ENCODE peak calls at places on chromosome 12, in five cellular contexts. X is keratinocyte; O is lung; J is CD8-positive, alpha-beta T cell; U is heart left ventricle. B is an unnamed sample. For H3K9me3 and H3K36me3, the result is how much of the 10 kb centered on the place peaks cover.

GRCh38 chr12:113149361-113150150 is at the start of gene CFAP73:
- DNase-seq in X (no peak), O (peak), J (no peak), U (peak), B (peak)

GRCh38 chr12:93016752-93017350 is 87.8 kb upstream of the EEA1 start:
- DNase-seq in X (no peak), O (no peak), J (no peak), U (no peak), B (no peak)

GRCh38 chr12:106428379-106428778 is 70.8 kb downstream of the POLR3B start:
- DNase-seq in X (no peak), O (no peak), J (no peak), U (no peak), B (no peak)

GRCh38 chr12:3214508-3215365 is 137.6 kb downstream of the TSPAN9 start:
- DNase-seq in X (no peak), O (no peak), J (no peak), U (no peak), B (no peak)

GRCh38 chr12:62426095-62426488 is 40.5 kb upstream of the MON2 start:
- DNase-seq in X (no peak), O (no peak), J (no peak), U (no peak), B (no peak)

GRCh38 chr12:116027551-116027821 is 250.0 kb downstream of the MED13L start:
- DNase-seq in X (no peak), O (no peak), J (no peak), U (no peak), B (no peak)

GRCh38 chr12:5792350-5792749 is 152.7 kb downstream of the ANO2 start:
- DNase-seq in X (no peak), O (no peak), J (no peak), U (no peak), B (no peak)

GRCh38 chr12:28966049-28966778 is 182.9 kb upstream of the FAR2 start:
- DNase-seq in X (no peak), O (peak), J (no peak), U (peak), B (no peak)

GRCh38 chr12:108825205-108825950 is 32.0 kb downstream of the SSH1 start:
- DNase-seq in X (no peak), O (no peak), J (no peak), U (no peak), B (no peak)

GRCh38 chr12:110619534-110619953 is 5.6 kb downstream of the TCTN1 start:
- DNase-seq in X (no peak), O (no peak), J (no peak), U (no peak), B (no peak)

GRCh38 chr12:92108651-92109050 is 37.0 kb downstream of the BTG1 start:
- DNase-seq in X (no peak), O (no peak), J (no peak), U (no peak), B (peak)

GRCh38 chr12:82691513-82691912 is 4.8 kb downstream of the TMTC2 start:
- DNase-seq in X (no peak), O (no peak), J (no peak), U (no peak), B (no peak)

GRCh38 chr12:128783129-128783574 is 40.6 kb downstream of the SLC15A4 start:
- DNase-seq in X (no peak), O (no peak), J (no peak), U (no peak), B (peak)

GRCh38 chr12:126915309-126915708 is 1351.7 kb upstream of the TMEM132C start:
- DNase-seq in X (no peak), O (no peak), J (no peak), U (no peak), B (no peak)

GRCh38 chr12:92402415-92402814 is 256.8 kb upstream of the BTG1 start:
- DNase-seq in X (no peak), O (no peak), J (no peak), U (no peak), B (no peak)

GRCh38 chr12:52436000-52436827 is 2.0 kb upstream of the KRT75 start:
- DNase-seq in X (no peak), O (no peak), J (no peak), U (no peak), B (no peak)

GRCh38 chr12:74285773-74286172 is 251.9 kb upstream of the ATXN7L3B start:
- DNase-seq in X (peak), O (no peak), J (no peak), U (no peak), B (no peak)

GRCh38 chr12:34372003-34372402 is 349.7 kb downstream of the ALG10 start:
- DNase-seq in X (no peak), O (no peak), J (no peak), U (no peak), B (no peak)

GRCh38 chr12:34373926-34374325 is 351.6 kb downstream of the ALG10 start:
- DNase-seq in X (no peak), O (no peak), J (no peak), U (no peak), B (no peak)

GRCh38 chr12:34377243-34378035 is 355.1 kb downstream of the ALG10 start:
- DNase-seq in X (no peak), O (no peak), J (no peak), U (no peak), B (no peak)

GRCh38 chr12:34379142-34379541 is 356.8 kb downstream of the ALG10 start:
- DNase-seq in X (no peak), O (no peak), J (no peak), U (no peak), B (no peak)

DNA sequence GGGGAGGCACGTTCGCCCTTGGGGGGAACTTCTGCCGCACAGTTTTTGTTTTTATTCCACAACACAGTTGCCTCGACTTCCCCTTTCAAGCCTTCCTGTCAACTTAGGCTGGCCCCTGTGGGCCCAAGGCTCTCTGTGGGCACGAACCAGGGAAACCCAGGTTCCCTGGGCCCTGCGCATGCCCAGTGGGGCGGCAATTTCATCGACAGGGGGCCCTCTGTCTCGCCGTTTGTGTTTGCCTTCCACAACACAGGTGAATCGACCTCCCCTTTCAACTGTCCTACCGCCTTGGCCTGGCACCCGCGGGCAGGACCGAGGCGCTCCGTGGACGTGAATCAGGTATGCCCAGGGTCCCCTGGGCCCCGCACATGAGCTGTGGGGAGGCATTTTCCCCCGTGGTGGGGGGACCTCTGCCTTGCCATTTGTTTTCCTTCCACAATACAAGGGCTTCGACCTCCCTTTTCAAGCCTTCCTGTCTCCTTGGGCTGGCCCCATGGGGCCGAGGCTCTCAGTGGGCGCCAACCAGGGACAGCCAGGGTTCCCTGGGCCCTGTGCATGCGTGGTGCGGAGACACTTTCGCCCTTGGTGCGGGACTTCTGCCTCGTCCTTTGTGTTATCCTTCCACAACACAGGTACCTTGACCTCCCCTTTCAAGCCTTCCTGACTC is 354.0 kb downstream of the ALG10 start:
- DNase-seq in X (no peak), O (no peak), J (no peak), U (no peak), B (no peak)
- H3K9me3 ChIP-seq in X (under half), O (under half), J (under half), U (under half), B (under half)

GRCh38 chr12:105040476-105040875 is 43.8 kb downstream of the ALDH1L2 start:
- DNase-seq in X (no peak), O (no peak), J (no peak), U (no peak), B (no peak)

GRCh38 chr12:105036937-105037649 is 47.2 kb downstream of the ALDH1L2 start:
- DNase-seq in X (no peak), O (no peak), J (no peak), U (no peak), B (no peak)

GRCh38 chr12:105041186-105041585 is 43.1 kb downstream of the ALDH1L2 start:
- DNase-seq in X (no peak), O (no peak), J (no peak), U (no peak), B (no peak)
- H3K36me3 ChIP-seq in X (under half), O (under half), J (under half), U (under half), B (under half)

GRCh38 chr12:100186071-100186470 is 14.5 kb upstream of the ACTR6 start:
- DNase-seq in X (no peak), O (no peak), J (no peak), U (no peak), B (no peak)
- TF ChIP-seq CTCF in X (no peak), O (no peak), J (no peak), U (no peak), B (no peak)

GRCh38 chr12:34297790-34298164 is 275.5 kb downstream of the ALG10 start:
- DNase-seq in X (no peak), O (no peak), J (no peak), U (peak), B (no peak)

GRCh38 chr12:34297126-34297789 is 275.0 kb downstream of the ALG10 start:
- DNase-seq in X (no peak), O (no peak), J (no peak), U (peak), B (peak)

GRCh38 chr12:34298971-34299801 is 276.9 kb downstream of the ALG10 start:
- DNase-seq in X (no peak), O (no peak), J (no peak), U (peak), B (peak)

GRCh38 chr12:34299802-34300193 is 277.5 kb downstream of the ALG10 start:
- DNase-seq in X (no peak), O (no peak), J (no peak), U (no peak), B (peak)

DNA sequence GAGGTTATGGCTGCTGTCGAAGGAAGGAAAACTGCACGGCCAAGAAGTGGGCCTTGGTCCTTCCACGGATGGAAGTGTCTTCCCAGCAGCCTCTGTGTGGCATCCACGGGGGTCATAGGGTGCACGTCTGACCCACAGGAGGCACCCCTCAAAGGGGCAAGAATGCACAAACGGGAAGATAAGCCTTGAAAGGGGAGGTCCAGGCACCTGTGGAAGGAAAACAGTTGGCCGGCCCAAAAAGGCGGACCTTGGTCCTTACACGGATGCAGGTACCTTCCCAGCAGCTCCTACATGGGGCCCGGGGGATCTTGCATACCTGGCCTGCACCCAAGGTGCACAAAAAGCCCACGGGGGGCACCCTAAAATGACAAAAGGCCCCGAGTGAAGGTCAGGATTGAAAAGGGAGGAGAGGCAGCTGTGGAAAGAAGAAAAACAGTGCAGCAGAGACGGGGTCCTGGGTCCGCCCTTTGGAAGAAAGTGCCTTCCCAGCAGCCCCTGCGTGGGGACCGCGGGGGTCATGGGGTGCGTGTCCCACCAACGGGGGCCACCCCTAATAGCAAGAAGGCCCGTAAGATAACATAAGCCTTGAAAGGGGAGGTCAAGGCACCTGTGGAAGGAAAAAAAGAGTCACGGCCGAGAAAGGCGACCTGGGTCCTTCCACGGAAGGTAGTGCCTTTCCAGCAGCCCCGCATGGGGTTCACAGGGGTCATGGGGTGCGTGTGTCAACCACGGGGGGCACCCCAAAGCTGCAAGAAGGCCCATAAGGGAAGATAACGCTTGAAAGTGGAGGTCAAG is 276.1 kb downstream of the ALG10 start:
- DNase-seq in X (no peak), O (no peak), J (no peak), U (peak), B (peak)
- H3K9me3 ChIP-seq in X (under half), O (under half), J (under half), U (under half), B (under half)

GRCh38 chr12:49040364-49040855 is 20.2 kb downstream of the KMT2D start:
- DNase-seq in X (no peak), O (no peak), J (no peak), U (no peak), B (peak)
- H3K36me3 ChIP-seq in X (half or more), O (half or more), J (half or more), U (half or more), B (half or more)

GRCh38 chr12:69515394-69515793 is 45.2 kb downstream of the FRS2 start:
- DNase-seq in X (no peak), O (no peak), J (no peak), U (no peak), B (no peak)

GRCh38 chr12:69513297-69513696 is 43.1 kb downstream of the FRS2 start:
- DNase-seq in X (no peak), O (no peak), J (no peak), U (no peak), B (no peak)

GRCh38 chr12:69514111-69514510 is 43.9 kb downstream of the FRS2 start:
- DNase-seq in X (no peak), O (no peak), J (no peak), U (no peak), B (no peak)

GRCh38 chr12:69512820-69513219 is 42.6 kb downstream of the FRS2 start:
- DNase-seq in X (no peak), O (no peak), J (no peak), U (no peak), B (no peak)

GRCh38 chr12:69514845-69515244 is 44.7 kb downstream of the FRS2 start:
- DNase-seq in X (no peak), O (no peak), J (no peak), U (no peak), B (no peak)
- TF ChIP-seq CTCF in X (no peak), O (no peak), J (no peak), U (no peak), B (no peak)

GRCh38 chr12:59715434-59715833 is 119.6 kb downstream of the SLC16A7 start:
- DNase-seq in X (no peak), O (no peak), J (no peak), U (no peak), B (no peak)

GRCh38 chr12:59717436-59717835 is 121.6 kb downstream of the SLC16A7 start:
- DNase-seq in X (no peak), O (no peak), J (no peak), U (no peak), B (no peak)

GRCh38 chr12:59723520-59723919 is 127.7 kb downstream of the SLC16A7 start:
- DNase-seq in X (no peak), O (no peak), J (no peak), U (no peak), B (no peak)

GRCh38 chr12:59716049-59716448 is 120.2 kb downstream of the SLC16A7 start:
- DNase-seq in X (no peak), O (no peak), J (no peak), U (no peak), B (no peak)

GRCh38 chr12:59719701-59720100 is 123.9 kb downstream of the SLC16A7 start:
- DNase-seq in X (no peak), O (no peak), J (no peak), U (no peak), B (no peak)
- H3K9me3 ChIP-seq in X (under half), O (under half), J (under half), U (under half), B (under half)

GRCh38 chr12:26659930-26660329 is 173.1 kb downstream of the ITPR2 start:
- DNase-seq in X (no peak), O (no peak), J (no peak), U (no peak), B (no peak)

GRCh38 chr12:26654623-26655022 is 178.4 kb downstream of the ITPR2 start:
- DNase-seq in X (no peak), O (no peak), J (no peak), U (no peak), B (no peak)

GRCh38 chr12:26661399-26661798 is 171.6 kb downstream of the ITPR2 start:
- DNase-seq in X (no peak), O (no peak), J (no peak), U (no peak), B (no peak)

DNA sequence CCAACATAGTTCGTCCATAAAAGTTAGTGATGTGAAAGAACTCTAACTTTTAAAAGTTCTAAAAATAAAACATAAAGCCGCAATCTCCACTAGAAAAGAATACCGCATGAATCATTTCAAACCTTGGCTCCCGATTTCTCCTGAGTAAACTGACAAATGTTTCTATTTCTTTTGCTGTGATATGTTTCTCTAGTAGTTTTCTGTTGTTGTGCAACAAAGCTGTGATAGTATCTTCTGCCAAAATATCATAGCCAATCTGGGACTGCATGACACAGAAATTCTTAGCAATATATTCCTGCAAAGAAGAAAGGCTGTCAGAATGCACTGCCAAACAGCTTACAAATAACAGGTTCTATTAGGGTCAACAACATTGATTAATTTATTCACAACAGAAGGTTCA is 174.0 kb downstream of the ITPR2 start:
- DNase-seq in X (no peak), O (no peak), J (no peak), U (no peak), B (no peak)
- H3K36me3 ChIP-seq in X (under half), O (under half), J (under half), U (half or more), B (under half)

B was measured in kidney.